ENCODE peak calls at places on chromosomes 16 and 17, in five cellular contexts. H is activated T-helper 1 cell treated with anti-CD3 and anti-CD28 coated beads, Interleukin-2, amount 50 U/mL, for 16 hours; C is stomach; I is NCI-H1436; P is NCI-H1694. R is an unnamed sample.

GRCh38 chr16:3589441-3589921 is 12.3 kb upstream of the NLRC3 start:
- DNase-seq in H (no peak), C (no peak), I (no peak), P (no peak), R (no peak)

GRCh38 chr17:182164-182751 is 808 bp upstream of the DOC2B start:
- DNase-seq in H (no peak), C (peak), I (no peak), P (no peak), R (no peak)

GRCh38 chr17:64148699-64149098 is 18.8 kb upstream of the ERN1 start:
- DNase-seq in H (no peak), C (peak), I (no peak), P (no peak), R (no peak)

GRCh38 chr17:44970136-44970737 is 2.1 kb upstream of the C1QL1 start:
- DNase-seq in H (no peak), C (no peak), I (peak), P (peak), R (no peak)

GRCh38 chr17:35460354-35460851 is 11.8 kb upstream of the SLFN13 start:
- DNase-seq in H (peak), C (peak), I (peak), P (no peak), R (no peak)

GRCh38 chr16:1152123-1152638 is 725 bp upstream of the CACNA1H start:
- DNase-seq in H (no peak), C (no peak), I (peak), P (no peak), R (no peak)

GRCh38 chr17:64502809-64503208 is 3.3 kb downstream of the DDX5 start:
- DNase-seq in H (no peak), C (no peak), I (no peak), P (no peak), R (no peak)

GRCh38 chr16:78794581-78795300 is 695.3 kb downstream of the WWOX start:
- DNase-seq in H (no peak), C (no peak), I (no peak), P (no peak), R (no peak)